ENCODE peak calls at places on chromosomes 2 and 18, in six cellular contexts. T is tibial artery, A is mammary epithelial cell, N is heart left ventricle, P is left ventricle myocardium inferior, W is thoracic aorta. J is an unnamed sample. For H3K27me3, the result is how much of the 10 kb centered on the place peaks cover.

GRCh38 chr2:48195168-48195567 is 288.9 kb upstream of the FBXO11 start:
- DNase-seq in T (no peak), A (no peak), N (no peak), P (no peak), W (no peak), J (no peak)

GRCh38 chr2:106337963-106338515 is 130.2 kb downstream of the RGPD3 start:
- DNase-seq in T (no peak), A (no peak), N (no peak), P (no peak), W (no peak), J (no peak)

GRCh38 chr2:127535422-127535901 is at the start of gene MYO7B:
- DNase-seq in T (no peak), A (no peak), N (no peak), P (no peak), W (no peak), J (no peak)

GRCh38 chr2:158841839-158842238 is 46.7 kb downstream of the DAPL1 start:
- DNase-seq in T (no peak), A (no peak), N (no peak), P (no peak), W (no peak), J (no peak)

GRCh38 chr2:26453421-26454329 is 24.2 kb downstream of the OTOF start:
- DNase-seq in T (peak), A (no peak), N (no peak), P (no peak), W (no peak), J (no peak)

GRCh38 chr2:215505044-215505786 is 69.3 kb upstream of the FN1 start:
- DNase-seq in T (no peak), A (no peak), N (no peak), P (no peak), W (no peak), J (no peak)

GRCh38 chr2:197969391-197969893 is 165.0 kb downstream of the PLCL1 start:
- DNase-seq in T (no peak), A (peak), N (no peak), P (no peak), W (no peak), J (peak)

GRCh38 chr2:192267484-192267883 is 72.8 kb upstream of the TMEFF2 start:
- DNase-seq in T (no peak), A (peak), N (no peak), P (no peak), W (no peak), J (peak)

GRCh38 chr2:64654063-64654811 is 524 bp upstream of the SERTAD2 start:
- DNase-seq in T (peak), A (peak), N (peak), P (peak), W (peak), J (peak)

GRCh38 chr2:172783091-172783898 is 47.6 kb downstream of the RAPGEF4 start:
- DNase-seq in T (no peak), A (peak), N (no peak), P (no peak), W (no peak), J (peak)

GRCh38 chr2:181124499-181124898 is 144.1 kb downstream of the UBE2E3 start:
- DNase-seq in T (no peak), A (no peak), N (no peak), P (no peak), W (no peak), J (peak)

GRCh38 chr2:186848873-186849578 is at the start of gene ZSWIM2:
- DNase-seq in T (peak), A (peak), N (peak), P (peak), W (peak), J (peak)

GRCh38 chr2:220499281-220499680 is 871.9 kb downstream of the SLC4A3 start:
- DNase-seq in T (no peak), A (peak), N (no peak), P (peak), W (no peak), J (peak)

GRCh38 chr2:204362603-204363002 is 182.7 kb upstream of the PARD3B start:
- DNase-seq in T (no peak), A (no peak), N (no peak), P (no peak), W (no peak), J (no peak)

GRCh38 chr2:23183733-23184132 is 201.2 kb upstream of the KLHL29 start:
- DNase-seq in T (no peak), A (no peak), N (no peak), P (no peak), W (no peak), J (no peak)

GRCh38 chr2:220147186-220147585 is 519.8 kb downstream of the SLC4A3 start:
- DNase-seq in T (no peak), A (no peak), N (no peak), P (no peak), W (no peak), J (no peak)

GRCh38 chr2:1156526-1156925 is 205.9 kb downstream of the SNTG2 start:
- DNase-seq in T (no peak), A (no peak), N (no peak), P (no peak), W (no peak), J (no peak)

GRCh38 chr2:167253025-167253424 is 364.7 kb downstream of the XIRP2 start:
- DNase-seq in T (no peak), A (peak), N (no peak), P (no peak), W (no peak), J (peak)

GRCh38 chr2:168336786-168337388 is 89.5 kb upstream of the STK39 start:
- DNase-seq in T (no peak), A (peak), N (no peak), P (no peak), W (no peak), J (peak)

GRCh38 chr2:217856159-217856558 is 146.6 kb downstream of the TNS1 start:
- DNase-seq in T (no peak), A (no peak), N (no peak), P (no peak), W (no peak), J (no peak)

GRCh38 chr2:227939271-227940027 is 68.0 kb downstream of the DAW1 start:
- DNase-seq in T (no peak), A (peak), N (no peak), P (no peak), W (no peak), J (peak)

GRCh38 chr2:160227252-160227651 is 27.2 kb upstream of the ITGB6 start:
- DNase-seq in T (no peak), A (peak), N (no peak), P (no peak), W (no peak), J (peak)

GRCh38 chr2:121596221-121597080 is 52.8 kb downstream of the CLASP1 start:
- DNase-seq in T (no peak), A (peak), N (no peak), P (no peak), W (no peak), J (peak)

GRCh38 chr18:51070545-51070944 is 40.5 kb downstream of the SMAD4 start:
- DNase-seq in T (no peak), A (peak), N (no peak), P (no peak), W (no peak), J (peak)

GRCh38 chr2:191126386-191126785 is 24.4 kb downstream of the STAT4 start:
- DNase-seq in T (no peak), A (no peak), N (no peak), P (no peak), W (no peak), J (no peak)

GRCh38 chr18:46622999-46623398 is 34.0 kb downstream of the LOXHD1 start:
- DNase-seq in T (no peak), A (peak), N (no peak), P (no peak), W (no peak), J (peak)

GRCh38 chr2:60819936-60820335 is 61.4 kb upstream of the REL start:
- DNase-seq in T (no peak), A (no peak), N (no peak), P (no peak), W (no peak), J (no peak)

GRCh38 chr18:34330308-34330707 is 105.6 kb upstream of the NOL4 start:
- DNase-seq in T (no peak), A (no peak), N (no peak), P (no peak), W (no peak), J (no peak)

GRCh38 chr2:9252002-9252357 is 45.4 kb downstream of the ASAP2 start:
- DNase-seq in T (no peak), A (no peak), N (no peak), P (no peak), W (no peak), J (no peak)

GRCh38 chr2:33136570-33136969 is 189.8 kb downstream of the LTBP1 start:
- DNase-seq in T (no peak), A (no peak), N (no peak), P (no peak), W (no peak), J (peak)

GRCh38 chr18:23053756-23054457 is 81.4 kb upstream of the CABLES1 start:
- DNase-seq in T (peak), A (peak), N (no peak), P (no peak), W (no peak), J (no peak)

GRCh38 chr2:165778653-165779451 is 15.2 kb downstream of the GALNT3 start:
- DNase-seq in T (no peak), A (no peak), N (no peak), P (no peak), W (no peak), J (no peak)

GRCh38 chr2:95309599-95309998 is 12.5 kb downstream of the KCNIP3 start:
- DNase-seq in T (no peak), A (no peak), N (no peak), P (no peak), W (no peak), J (peak)

GRCh38 chr2:24893934-24894333 is 26.1 kb downstream of the ADCY3 start:
- DNase-seq in T (no peak), A (no peak), N (peak), P (no peak), W (no peak), J (peak)

GRCh38 chr2:190121971-190122370 is 59.4 kb upstream of the MSTN start:
- DNase-seq in T (no peak), A (no peak), N (no peak), P (no peak), W (no peak), J (peak)

GRCh38 chr2:174153757-174154680 is 94.3 kb downstream of the OLA1 start:
- DNase-seq in T (no peak), A (peak), N (no peak), P (no peak), W (no peak), J (peak)

GRCh38 chr2:154425999-154426398 is 272.5 kb upstream of the KCNJ3 start:
- DNase-seq in T (no peak), A (peak), N (no peak), P (no peak), W (no peak), J (peak)

GRCh38 chr2:207044963-207045362 is 105.6 kb downstream of the CPO start:
- DNase-seq in T (no peak), A (no peak), N (no peak), P (no peak), W (no peak), J (no peak)

GRCh38 chr2:207048421-207048820 is 109.1 kb downstream of the CPO start:
- DNase-seq in T (no peak), A (no peak), N (no peak), P (no peak), W (no peak), J (no peak)

GRCh38 chr2:207045531-207045930 is 106.2 kb downstream of the CPO start:
- DNase-seq in T (no peak), A (no peak), N (no peak), P (no peak), W (no peak), J (no peak)

GRCh38 chr2:207044380-207044779 is 105.1 kb downstream of the CPO start:
- DNase-seq in T (no peak), A (no peak), N (no peak), P (no peak), W (no peak), J (no peak)

GRCh38 chr2:207046642-207047213 is 107.4 kb downstream of the CPO start:
- DNase-seq in T (no peak), A (no peak), N (no peak), P (no peak), W (no peak), J (peak)
- TF ChIP-seq CTCF in T (no peak), A (no peak), N (peak), P (peak), W (no peak), J (no peak)

DNA sequence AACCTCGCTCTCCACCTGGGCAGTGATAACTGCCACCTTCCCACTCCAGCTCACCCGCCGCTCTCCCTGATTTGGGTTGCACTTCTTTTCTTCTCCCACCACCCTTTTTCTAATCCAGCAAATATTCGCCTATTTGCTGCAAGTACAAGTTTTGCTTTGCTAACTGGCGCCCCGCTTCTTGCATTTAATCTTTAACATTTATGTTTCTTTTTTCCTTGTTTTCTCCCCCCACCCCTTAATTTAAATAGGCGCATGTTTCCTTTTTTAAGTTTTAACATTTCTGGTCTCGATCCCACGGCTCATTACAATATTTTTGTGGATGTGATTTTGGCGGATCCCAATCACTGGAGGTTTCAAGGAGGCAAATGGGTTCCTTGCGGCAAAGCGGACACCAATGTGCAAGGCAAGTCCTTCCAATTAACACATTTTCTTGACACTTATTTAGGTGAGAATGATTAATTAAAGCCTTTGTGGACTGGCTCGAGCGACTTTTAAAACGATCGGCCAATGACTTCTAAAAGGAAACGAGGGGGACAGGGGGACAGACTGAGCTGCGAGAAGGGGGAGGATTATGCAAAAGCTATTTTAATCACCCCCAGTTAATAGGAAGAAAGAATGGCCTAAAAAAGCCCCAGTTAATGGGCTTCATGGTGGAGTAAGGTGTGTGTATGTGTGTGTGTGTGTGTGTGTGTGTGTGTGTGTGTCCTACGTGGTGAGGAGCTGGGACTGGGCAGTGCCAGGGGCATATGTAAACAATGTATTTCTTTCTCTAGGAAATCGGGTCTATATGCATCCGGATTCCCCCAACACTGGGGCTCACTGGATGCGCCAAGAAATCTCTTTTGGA is 1.6 kb downstream of the TBR1 start:
- DNase-seq in T (no peak), A (no peak), N (no peak), P (no peak), W (no peak), J (no peak)
- H3K27me3 ChIP-seq in T (half or more), A (under half), N (half or more), P (half or more), W (under half), J (half or more)

GRCh38 chr2:182650704-182651103 is 65.4 kb upstream of the DNAJC10 start:
- DNase-seq in T (no peak), A (peak), N (no peak), P (no peak), W (no peak), J (peak)
- TF ChIP-seq CTCF in T (peak), A (peak), N (peak), P (peak), W (peak), J (peak)

GRCh38 chr2:111706481-111707001 is 177.5 kb downstream of the ANAPC1 start:
- DNase-seq in T (no peak), A (no peak), N (no peak), P (no peak), W (no peak), J (no peak)

GRCh38 chr2:111707700-111708099 is 176.3 kb downstream of the ANAPC1 start:
- DNase-seq in T (no peak), A (no peak), N (no peak), P (no peak), W (no peak), J (no peak)

GRCh38 chr2:111710085-111710484 is 173.9 kb downstream of the ANAPC1 start:
- DNase-seq in T (no peak), A (no peak), N (no peak), P (no peak), W (no peak), J (no peak)

GRCh38 chr2:111709321-111709720 is 174.7 kb downstream of the ANAPC1 start:
- DNase-seq in T (no peak), A (no peak), N (no peak), P (no peak), W (no peak), J (no peak)

GRCh38 chr2:111708478-111708877 is 175.5 kb downstream of the ANAPC1 start:
- DNase-seq in T (no peak), A (no peak), N (no peak), P (no peak), W (no peak), J (no peak)
- H3K27me3 ChIP-seq in T (under half), A (under half), N (under half), P (under half), W (under half), J (under half)

GRCh38 chr2:4604767-4605166 is 901.4 kb downstream of the DCDC2C start:
- DNase-seq in T (no peak), A (no peak), N (no peak), P (no peak), W (no peak), J (no peak)
- TF ChIP-seq CTCF in T (no peak), A (no peak), N (no peak), P (no peak), W (no peak), J (no peak)

GRCh38 chr18:11672846-11673454 is 16.1 kb upstream of the GNAL start:
- DNase-seq in T (peak), A (no peak), N (no peak), P (no peak), W (no peak), J (no peak)

GRCh38 chr18:11672198-11672597 is 16.9 kb upstream of the GNAL start:
- DNase-seq in T (peak), A (no peak), N (no peak), P (no peak), W (no peak), J (no peak)

GRCh38 chr18:11671156-11671555 is 17.9 kb upstream of the GNAL start:
- DNase-seq in T (no peak), A (no peak), N (no peak), P (no peak), W (no peak), J (no peak)

GRCh38 chr18:11674119-11674518 is 14.9 kb upstream of the GNAL start:
- DNase-seq in T (no peak), A (no peak), N (no peak), P (no peak), W (no peak), J (no peak)

GRCh38 chr18:11673560-11673959 is 15.5 kb upstream of the GNAL start:
- DNase-seq in T (peak), A (no peak), N (no peak), P (no peak), W (no peak), J (no peak)
- H3K27me3 ChIP-seq in T (under half), A (under half), N (half or more), P (half or more), W (under half), J (under half)

J was measured in bronchial epithelial cell.